ENCODE peak calls at places on chromosomes 13 and 19, in four cellular contexts. One of them, this sample, is unnamed.
A peak's percentile ranks its signal among the peaks of the same experiment; 100 is the strongest.

GRCh38 chr19:32397736-32398135 is 7.8 kb upstream of the DPY19L3 start:
- DNase-seq in transverse colon: no peak
- DNase-seq in cardiac muscle cell: peak; percentile 78
- DNase-seq in tibial nerve: no peak
- DNase-seq in this sample: peak; percentile 34

GRCh38 chr13:36875955-36876354 is 44.1 kb downstream of the SMAD9 start:
- DNase-seq in transverse colon: no peak
- DNase-seq in cardiac muscle cell: no peak
- DNase-seq in tibial nerve: no peak
- DNase-seq in this sample: no peak

GRCh38 chr19:11138659-11139526 is 16.7 kb downstream of the SPC24 start:
- DNase-seq in transverse colon: peak; percentile 62
- DNase-seq in cardiac muscle cell: peak; percentile 82
- DNase-seq in tibial nerve: peak; percentile 60
- DNase-seq in this sample: peak; percentile 95

GRCh38 chr13:97911311-97912138 is 42.0 kb upstream of the IPO5 start:
- DNase-seq in transverse colon: no peak
- DNase-seq in cardiac muscle cell: peak; percentile 22
- DNase-seq in tibial nerve: no peak
- DNase-seq in this sample: peak; percentile 33

GRCh38 chr13:99199541-99200432 is 867 bp upstream of the UBAC2 start:
- DNase-seq in transverse colon: no peak
- DNase-seq in cardiac muscle cell: no peak
- DNase-seq in tibial nerve: no peak
- DNase-seq in this sample: peak; percentile 31

GRCh38 chr13:33348366-33348765 is 62.8 kb upstream of the STARD13 start:
- DNase-seq in transverse colon: no peak
- DNase-seq in cardiac muscle cell: peak; percentile 23
- DNase-seq in tibial nerve: no peak
- DNase-seq in this sample: no peak

GRCh38 chr19:15623711-15624318 is 8.8 kb downstream of the CYP4F8 start:
- DNase-seq in transverse colon: no peak
- DNase-seq in cardiac muscle cell: no peak
- DNase-seq in tibial nerve: no peak
- DNase-seq in this sample: peak; percentile 34

GRCh38 chr13:51396352-51396751 is 56.5 kb downstream of the INTS6 start:
- DNase-seq in transverse colon: no peak
- DNase-seq in cardiac muscle cell: peak; percentile 15
- DNase-seq in tibial nerve: no peak
- DNase-seq in this sample: no peak

GRCh38 chr19:18233224-18233825 is 7.1 kb upstream of the PDE4C start:
- DNase-seq in transverse colon: peak; percentile 38
- DNase-seq in cardiac muscle cell: peak; percentile 57
- DNase-seq in tibial nerve: no peak
- DNase-seq in this sample: peak; percentile 68

GRCh38 chr13:98214707-98215106 is 37.6 kb upstream of the RNF113B start:
- DNase-seq in transverse colon: peak; percentile 61
- DNase-seq in cardiac muscle cell: no peak
- DNase-seq in tibial nerve: no peak
- DNase-seq in this sample: no peak

GRCh38 chr13:31653730-31654129 is 85.6 kb upstream of the RXFP2 start:
- DNase-seq in transverse colon: no peak
- DNase-seq in cardiac muscle cell: no peak
- DNase-seq in tibial nerve: no peak
- DNase-seq in this sample: no peak

GRCh38 chr13:51767100-51767499 is 36.9 kb downstream of the DHRS12 start:
- DNase-seq in transverse colon: no peak
- DNase-seq in cardiac muscle cell: no peak
- DNase-seq in tibial nerve: no peak
- DNase-seq in this sample: no peak

GRCh38 chr19:1102407-1103106 is 1.2 kb upstream of the GPX4 start:
- DNase-seq in transverse colon: peak; percentile 64
- DNase-seq in cardiac muscle cell: peak; percentile 99
- DNase-seq in tibial nerve: no peak
- DNase-seq in this sample: peak; percentile 70

GRCh38 chr13:49497272-49497671 is 1.5 kb downstream of the PHF11 start:
- DNase-seq in transverse colon: no peak
- DNase-seq in cardiac muscle cell: no peak
- DNase-seq in tibial nerve: no peak
- DNase-seq in this sample: no peak

GRCh38 chr13:46168818-46169217 is 13.2 kb downstream of the LCP1 start:
- DNase-seq in transverse colon: no peak
- DNase-seq in cardiac muscle cell: no peak
- DNase-seq in tibial nerve: no peak
- DNase-seq in this sample: no peak

GRCh38 chr13:60410299-60410698 is 13.3 kb downstream of the TDRD3 start:
- DNase-seq in transverse colon: no peak
- DNase-seq in cardiac muscle cell: no peak
- DNase-seq in tibial nerve: no peak
- DNase-seq in this sample: no peak

GRCh38 chr19:21492932-21493906 is 12.2 kb upstream of the ZNF429 start:
- DNase-seq in transverse colon: no peak
- DNase-seq in cardiac muscle cell: no peak
- DNase-seq in tibial nerve: no peak
- DNase-seq in this sample: no peak

GRCh38 chr13:56773148-56773547 is 367.6 kb upstream of the PRR20A start:
- DNase-seq in transverse colon: no peak
- DNase-seq in cardiac muscle cell: no peak
- DNase-seq in tibial nerve: no peak
- DNase-seq in this sample: no peak

GRCh38 chr13:90222758-90223157 is 1124.7 kb upstream of the MIR17HG start:
- DNase-seq in transverse colon: no peak
- DNase-seq in cardiac muscle cell: no peak
- DNase-seq in tibial nerve: no peak
- DNase-seq in this sample: no peak

GRCh38 chr13:25744176-25744575 is 307.6 kb downstream of the SHISA2 start:
- DNase-seq in transverse colon: no peak
- DNase-seq in cardiac muscle cell: peak; percentile 17
- DNase-seq in tibial nerve: no peak
- DNase-seq in this sample: peak; percentile 27

GRCh38 chr13:106233336-106233735 is 302.1 kb downstream of the EFNB2 start:
- DNase-seq in transverse colon: no peak
- DNase-seq in cardiac muscle cell: no peak
- DNase-seq in tibial nerve: no peak
- DNase-seq in this sample: no peak

GRCh38 chr19:408441-409005 is 424 bp downstream of the C2CD4C start:
- DNase-seq in transverse colon: no peak
- DNase-seq in cardiac muscle cell: no peak
- DNase-seq in tibial nerve: peak; percentile 6
- DNase-seq in this sample: peak; percentile 6

GRCh38 chr19:5058456-5059190 is 89.7 kb downstream of the KDM4B start:
- DNase-seq in transverse colon: no peak
- DNase-seq in cardiac muscle cell: peak; percentile 38
- DNase-seq in tibial nerve: no peak
- DNase-seq in this sample: no peak

GRCh38 chr19:36113895-36114762 is 546 bp downstream of the POLR2I start:
- DNase-seq in transverse colon: peak; percentile 32
- DNase-seq in cardiac muscle cell: peak; percentile 43
- DNase-seq in tibial nerve: no peak
- DNase-seq in this sample: peak; percentile 69

GRCh38 chr19:32224371-32225244 is 120.8 kb upstream of the ZNF507 start:
- DNase-seq in transverse colon: peak; percentile 56
- DNase-seq in cardiac muscle cell: peak; percentile 58
- DNase-seq in tibial nerve: peak; percentile 34
- DNase-seq in this sample: peak; percentile 75

GRCh38 chr19:54875506-54875905 is 1.5 kb downstream of the FCAR start:
- DNase-seq in transverse colon: no peak
- DNase-seq in cardiac muscle cell: no peak
- DNase-seq in tibial nerve: no peak
- DNase-seq in this sample: no peak

GRCh38 chr19:19206938-19207337 is 3.7 kb upstream of the NR2C2AP start:
- DNase-seq in transverse colon: no peak
- DNase-seq in cardiac muscle cell: no peak
- DNase-seq in tibial nerve: no peak
- DNase-seq in this sample: no peak

GRCh38 chr19:51091895-51092873 is 9.5 kb upstream of the KLK14 start:
- DNase-seq in transverse colon: no peak
- DNase-seq in cardiac muscle cell: no peak
- DNase-seq in tibial nerve: no peak
- DNase-seq in this sample: no peak

GRCh38 chr19:47351545-47351944 is 2.4 kb downstream of the DHX34 start:
- DNase-seq in transverse colon: no peak
- DNase-seq in cardiac muscle cell: peak; percentile 33
- DNase-seq in tibial nerve: no peak
- DNase-seq in this sample: no peak

GRCh38 chr13:105957769-105958438 is 577.6 kb downstream of the EFNB2 start:
- DNase-seq in transverse colon: no peak
- DNase-seq in cardiac muscle cell: no peak
- DNase-seq in tibial nerve: no peak
- DNase-seq in this sample: no peak

GRCh38 chr19:46745521-46746280 is at the start of gene FKRP:
- DNase-seq in transverse colon: no peak
- DNase-seq in cardiac muscle cell: no peak
- DNase-seq in tibial nerve: no peak
- DNase-seq in this sample: peak; percentile 45

GRCh38 chr13:41144576-41144975 is 12.0 kb upstream of the KBTBD6 start:
- DNase-seq in transverse colon: no peak
- DNase-seq in cardiac muscle cell: peak; percentile 27
- DNase-seq in tibial nerve: no peak
- DNase-seq in this sample: no peak

GRCh38 chr13:113562085-113562749 is 22.3 kb upstream of the TFDP1 start:
- DNase-seq in transverse colon: peak; percentile 52
- DNase-seq in cardiac muscle cell: peak; percentile 85
- DNase-seq in tibial nerve: no peak
- DNase-seq in this sample: peak; percentile 89

GRCh38 chr13:67416047-67416925 is 186.2 kb upstream of the PCDH9 start:
- DNase-seq in transverse colon: no peak
- DNase-seq in cardiac muscle cell: peak; percentile 64
- DNase-seq in tibial nerve: no peak
- DNase-seq in this sample: peak; percentile 29

GRCh38 chr13:57063007-57063406 is 77.7 kb upstream of the PRR20A start:
- DNase-seq in transverse colon: no peak
- DNase-seq in cardiac muscle cell: no peak
- DNase-seq in tibial nerve: no peak
- DNase-seq in this sample: no peak

GRCh38 chr19:17246681-17247425 is 1.1 kb upstream of the NR2F6 start:
- DNase-seq in transverse colon: peak; percentile 69
- DNase-seq in cardiac muscle cell: peak; percentile 29
- DNase-seq in tibial nerve: peak; percentile 28
- DNase-seq in this sample: peak; percentile 47

GRCh38 chr13:110379358-110379757 is 72.3 kb downstream of the COL4A2 start:
- DNase-seq in transverse colon: no peak
- DNase-seq in cardiac muscle cell: no peak
- DNase-seq in tibial nerve: no peak
- DNase-seq in this sample: no peak

GRCh38 chr13:110380359-110381028 is 73.4 kb downstream of the COL4A2 start:
- DNase-seq in transverse colon: no peak
- DNase-seq in cardiac muscle cell: peak; percentile 79
- DNase-seq in tibial nerve: no peak
- DNase-seq in this sample: no peak

GRCh38 chr13:110379905-110380341 is 72.8 kb downstream of the COL4A2 start:
- DNase-seq in transverse colon: no peak
- DNase-seq in cardiac muscle cell: peak; percentile 43
- DNase-seq in tibial nerve: no peak
- DNase-seq in this sample: peak; percentile 35

GRCh38 chr13:110382229-110382628 is 75.1 kb downstream of the COL4A2 start:
- DNase-seq in transverse colon: no peak
- DNase-seq in cardiac muscle cell: peak; percentile 62
- DNase-seq in tibial nerve: no peak
- DNase-seq in this sample: no peak

GRCh38 chr13:110381029-110381360 is 73.9 kb downstream of the COL4A2 start:
- DNase-seq in transverse colon: no peak
- DNase-seq in cardiac muscle cell: no peak
- DNase-seq in tibial nerve: no peak
- DNase-seq in this sample: no peak
- H3K27ac ChIP-seq in transverse colon: peak overlapping the region; percentile 54
- H3K27ac ChIP-seq in cardiac muscle cell: no peak overlapping the region
- H3K27ac ChIP-seq in tibial nerve: no peak overlapping the region
- H3K27ac ChIP-seq in this sample: no peak overlapping the region

GRCh38 chr19:31149306-31149975 is 199.8 kb downstream of the TSHZ3 start:
- DNase-seq in transverse colon: no peak
- DNase-seq in cardiac muscle cell: no peak
- DNase-seq in tibial nerve: no peak
- DNase-seq in this sample: peak; percentile 99

GRCh38 chr19:31148671-31149070 is 200.6 kb downstream of the TSHZ3 start:
- DNase-seq in transverse colon: no peak
- DNase-seq in cardiac muscle cell: no peak
- DNase-seq in tibial nerve: no peak
- DNase-seq in this sample: peak; percentile 26

GRCh38 chr19:31147234-31147633 is 202.0 kb downstream of the TSHZ3 start:
- DNase-seq in transverse colon: no peak
- DNase-seq in cardiac muscle cell: no peak
- DNase-seq in tibial nerve: no peak
- DNase-seq in this sample: no peak

GRCh38 chr19:31154021-31154420 is 195.2 kb downstream of the TSHZ3 start:
- DNase-seq in transverse colon: no peak
- DNase-seq in cardiac muscle cell: peak; percentile 10
- DNase-seq in tibial nerve: no peak
- DNase-seq in this sample: no peak

DNA sequence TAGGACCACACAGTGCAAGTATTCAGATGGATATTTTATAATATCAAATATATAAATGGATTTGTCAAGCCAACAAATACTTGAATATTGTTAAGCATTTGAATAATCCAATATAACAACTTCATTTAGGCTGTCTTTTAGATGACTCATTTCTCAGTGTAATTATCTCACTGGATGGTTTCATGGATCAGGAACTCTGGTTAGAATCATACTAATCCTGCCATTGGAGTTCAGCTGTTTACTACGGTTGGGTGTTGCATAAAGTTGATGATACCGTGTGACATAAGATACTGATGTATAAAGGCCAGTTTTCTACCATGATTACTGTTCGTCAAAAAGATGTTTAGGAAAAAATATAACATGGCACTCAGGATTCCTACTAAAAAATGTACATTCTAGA is 196.3 kb downstream of the TSHZ3 start:
- DNase-seq in transverse colon: no peak
- DNase-seq in cardiac muscle cell: no peak
- DNase-seq in tibial nerve: no peak
- DNase-seq in this sample: peak; percentile 50
- H3K4me1 ChIP-seq in transverse colon: no peaks in the 10 kb centered on the region
- H3K4me1 ChIP-seq in cardiac muscle cell: no peaks in the 10 kb centered on the region
- H3K4me1 ChIP-seq in tibial nerve: no peaks in the 10 kb centered on the region
- H3K4me1 ChIP-seq in this sample: peaks cover 61% of the 10 kb centered on the region

GRCh38 chr19:14250870-14251269 is 44.9 kb upstream of the ADGRL1 start:
- DNase-seq in transverse colon: no peak
- DNase-seq in cardiac muscle cell: no peak
- DNase-seq in tibial nerve: no peak
- DNase-seq in this sample: no peak

GRCh38 chr19:14248578-14249011 is 42.6 kb upstream of the ADGRL1 start:
- DNase-seq in transverse colon: peak; percentile 35
- DNase-seq in cardiac muscle cell: peak; percentile 91
- DNase-seq in tibial nerve: peak; percentile 21
- DNase-seq in this sample: peak; percentile 83
- H3K27ac ChIP-seq in transverse colon: peak overlapping the region; percentile 57
- H3K27ac ChIP-seq in cardiac muscle cell: no peak overlapping the region
- H3K27ac ChIP-seq in tibial nerve: peak overlapping the region; percentile 54
- H3K27ac ChIP-seq in this sample: peak overlapping the region; percentile 51

DNA sequence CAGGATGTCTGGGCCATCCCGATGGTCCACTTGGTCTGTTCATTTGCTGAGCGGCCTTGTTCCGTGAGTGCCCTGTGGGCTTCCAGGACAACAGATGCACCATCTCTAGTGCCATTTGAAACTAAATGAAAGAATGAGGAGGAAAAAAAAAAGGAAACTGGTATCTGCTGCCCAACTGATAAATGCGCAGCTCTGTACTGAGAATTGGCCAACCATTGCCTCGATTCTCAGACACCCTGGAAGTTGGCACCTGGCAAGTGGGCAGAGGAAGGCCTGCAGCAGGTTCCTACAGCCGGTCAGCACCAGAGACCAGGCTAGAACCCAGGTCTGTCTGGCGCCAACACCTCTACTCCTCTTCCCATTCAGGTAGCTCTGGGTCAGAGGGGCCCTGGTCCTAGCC is 18.9 kb downstream of the SLC7A1 start:
- DNase-seq in transverse colon: no peak
- DNase-seq in cardiac muscle cell: no peak
- DNase-seq in tibial nerve: no peak
- DNase-seq in this sample: no peak
- H3K4me1 ChIP-seq in transverse colon: peaks cover 27% of the 10 kb centered on the region
- H3K4me1 ChIP-seq in cardiac muscle cell: peaks cover 34% of the 10 kb centered on the region
- H3K4me1 ChIP-seq in tibial nerve: peaks cover 4% of the 10 kb centered on the region
- H3K4me1 ChIP-seq in this sample: peaks cover 13% of the 10 kb centered on the region

This sample was measured in SJCRH30.